ENCODE peak calls at places on chromosomes 3 and 15, in five cellular contexts. One of them, this sample, is unnamed.

GRCh38 chr15:56871180-56871579 is 47.3 kb upstream of the TCF12 start:
- DNase-seq in epithelial cell of proximal tubule: peak; percentile 50
- DNase-seq in AG04450: peak; percentile 67
- DNase-seq in IMR-90: peak; percentile 86
- DNase-seq in astrocyte: peak; percentile 88
- DNase-seq in this sample: no peak

GRCh38 chr15:64807751-64808222 is 17.7 kb downstream of the PIF1 start:
- DNase-seq in epithelial cell of proximal tubule: no peak
- DNase-seq in AG04450: no peak
- DNase-seq in IMR-90: no peak
- DNase-seq in astrocyte: no peak
- DNase-seq in this sample: no peak

GRCh38 chr3:37668831-37669610 is 192.7 kb upstream of the CTDSPL start:
- DNase-seq in epithelial cell of proximal tubule: no peak
- DNase-seq in AG04450: no peak
- DNase-seq in IMR-90: no peak
- DNase-seq in astrocyte: no peak
- DNase-seq in this sample: no peak

GRCh38 chr3:101512521-101513418 is at the start of gene SENP7:
- DNase-seq in epithelial cell of proximal tubule: peak; percentile 32
- DNase-seq in AG04450: peak; percentile 44
- DNase-seq in IMR-90: peak; percentile 75
- DNase-seq in astrocyte: peak; percentile 76
- DNase-seq in this sample: peak; percentile 65

GRCh38 chr3:123295171-123295900 is 93.6 kb downstream of the SEC22A start:
- DNase-seq in epithelial cell of proximal tubule: no peak
- DNase-seq in AG04450: no peak
- DNase-seq in IMR-90: no peak
- DNase-seq in astrocyte: no peak
- DNase-seq in this sample: no peak

GRCh38 chr15:93073465-93073952 is 15.5 kb downstream of the RGMA start:
- DNase-seq in epithelial cell of proximal tubule: no peak
- DNase-seq in AG04450: no peak
- DNase-seq in IMR-90: no peak
- DNase-seq in astrocyte: no peak
- DNase-seq in this sample: no peak

GRCh38 chr3:137259709-137260108 is 301.9 kb downstream of the IL20RB start:
- DNase-seq in epithelial cell of proximal tubule: no peak
- DNase-seq in AG04450: no peak
- DNase-seq in IMR-90: no peak
- DNase-seq in astrocyte: no peak
- DNase-seq in this sample: no peak

GRCh38 chr3:140636452-140637138 is 41.3 kb upstream of the TRIM42 start:
- DNase-seq in epithelial cell of proximal tubule: no peak
- DNase-seq in AG04450: no peak
- DNase-seq in IMR-90: no peak
- DNase-seq in astrocyte: no peak
- DNase-seq in this sample: no peak

GRCh38 chr3:5330152-5330810 is 142.8 kb downstream of the EDEM1 start:
- DNase-seq in epithelial cell of proximal tubule: peak; percentile 72
- DNase-seq in AG04450: peak; percentile 78
- DNase-seq in IMR-90: peak; percentile 90
- DNase-seq in astrocyte: peak; percentile 79
- DNase-seq in this sample: no peak

GRCh38 chr3:158050461-158050860 is 55.8 kb downstream of the SHOX2 start:
- DNase-seq in epithelial cell of proximal tubule: no peak
- DNase-seq in AG04450: no peak
- DNase-seq in IMR-90: no peak
- DNase-seq in astrocyte: no peak
- DNase-seq in this sample: no peak

GRCh38 chr3:189936210-189936609 is 184.5 kb downstream of the P3H2 start:
- DNase-seq in epithelial cell of proximal tubule: no peak
- DNase-seq in AG04450: no peak
- DNase-seq in IMR-90: no peak
- DNase-seq in astrocyte: no peak
- DNase-seq in this sample: no peak

GRCh38 chr3:53754325-53754724 is 91.9 kb downstream of the CHDH start:
- DNase-seq in epithelial cell of proximal tubule: no peak
- DNase-seq in AG04450: no peak
- DNase-seq in IMR-90: no peak
- DNase-seq in astrocyte: no peak
- DNase-seq in this sample: no peak

GRCh38 chr3:51967384-51968174 is at the start of gene PCBP4:
- DNase-seq in epithelial cell of proximal tubule: no peak
- DNase-seq in AG04450: no peak
- DNase-seq in IMR-90: peak; percentile 34
- DNase-seq in astrocyte: no peak
- DNase-seq in this sample: no peak

GRCh38 chr3:180265551-180265950 is 228.8 kb upstream of the PEX5L start:
- DNase-seq in epithelial cell of proximal tubule: no peak
- DNase-seq in AG04450: peak; percentile 45
- DNase-seq in IMR-90: peak; percentile 67
- DNase-seq in astrocyte: peak; percentile 75
- DNase-seq in this sample: no peak

GRCh38 chr3:120102674-120103073 is 8.4 kb upstream of the GSK3B start:
- DNase-seq in epithelial cell of proximal tubule: no peak
- DNase-seq in AG04450: no peak
- DNase-seq in IMR-90: no peak
- DNase-seq in astrocyte: no peak
- DNase-seq in this sample: no peak

GRCh38 chr3:183132409-183132808 is 30.1 kb downstream of the LAMP3 start:
- DNase-seq in epithelial cell of proximal tubule: no peak
- DNase-seq in AG04450: no peak
- DNase-seq in IMR-90: no peak
- DNase-seq in astrocyte: no peak
- DNase-seq in this sample: no peak

GRCh38 chr3:192897005-192897404 is 20.7 kb downstream of the MB21D2 start:
- DNase-seq in epithelial cell of proximal tubule: no peak
- DNase-seq in AG04450: no peak
- DNase-seq in IMR-90: no peak
- DNase-seq in astrocyte: no peak
- DNase-seq in this sample: no peak

GRCh38 chr3:193702967-193703366 is 110.0 kb downstream of the OPA1 start:
- DNase-seq in epithelial cell of proximal tubule: no peak
- DNase-seq in AG04450: peak; percentile 13
- DNase-seq in IMR-90: peak; percentile 65
- DNase-seq in astrocyte: peak; percentile 68
- DNase-seq in this sample: no peak

GRCh38 chr3:65445573-65446204 is 593.0 kb downstream of the MAGI1 start:
- DNase-seq in epithelial cell of proximal tubule: no peak
- DNase-seq in AG04450: no peak
- DNase-seq in IMR-90: no peak
- DNase-seq in astrocyte: no peak
- DNase-seq in this sample: no peak

GRCh38 chr3:12875857-12876451 is 34.6 kb upstream of the RPL32 start:
- DNase-seq in epithelial cell of proximal tubule: no peak
- DNase-seq in AG04450: no peak
- DNase-seq in IMR-90: no peak
- DNase-seq in astrocyte: no peak
- DNase-seq in this sample: no peak

GRCh38 chr15:64426845-64427465 is 33.4 kb upstream of the ZNF609 start:
- DNase-seq in epithelial cell of proximal tubule: no peak
- DNase-seq in AG04450: peak; percentile 13
- DNase-seq in IMR-90: peak; percentile 54
- DNase-seq in astrocyte: peak; percentile 16
- DNase-seq in this sample: no peak

GRCh38 chr3:150770662-150771061 is 7.7 kb upstream of the SIAH2 start:
- DNase-seq in epithelial cell of proximal tubule: no peak
- DNase-seq in AG04450: no peak
- DNase-seq in IMR-90: no peak
- DNase-seq in astrocyte: no peak
- DNase-seq in this sample: no peak

GRCh38 chr15:76162784-76163428 is 103.1 kb downstream of the TMEM266 start:
- DNase-seq in epithelial cell of proximal tubule: no peak
- DNase-seq in AG04450: no peak
- DNase-seq in IMR-90: no peak
- DNase-seq in astrocyte: no peak
- DNase-seq in this sample: no peak

GRCh38 chr3:117052356-117052755 is 342.8 kb downstream of the TUSC7 start:
- DNase-seq in epithelial cell of proximal tubule: no peak
- DNase-seq in AG04450: peak; percentile 34
- DNase-seq in IMR-90: peak; percentile 77
- DNase-seq in astrocyte: peak; percentile 52
- DNase-seq in this sample: no peak

GRCh38 chr15:101060576-101061551 is 141.7 kb downstream of the LRRK1 start:
- DNase-seq in epithelial cell of proximal tubule: no peak
- DNase-seq in AG04450: no peak
- DNase-seq in IMR-90: no peak
- DNase-seq in astrocyte: no peak
- DNase-seq in this sample: no peak

GRCh38 chr15:55254916-55255679 is 34.5 kb downstream of the RAB27A start:
- DNase-seq in epithelial cell of proximal tubule: no peak
- DNase-seq in AG04450: no peak
- DNase-seq in IMR-90: no peak
- DNase-seq in astrocyte: no peak
- DNase-seq in this sample: no peak

GRCh38 chr15:90557651-90558084 is 27.9 kb downstream of the CRTC3 start:
- DNase-seq in epithelial cell of proximal tubule: no peak
- DNase-seq in AG04450: no peak
- DNase-seq in IMR-90: peak; percentile 65
- DNase-seq in astrocyte: peak; percentile 86
- DNase-seq in this sample: no peak

GRCh38 chr3:184659797-184660301 is 52.0 kb downstream of the MAGEF1 start:
- DNase-seq in epithelial cell of proximal tubule: no peak
- DNase-seq in AG04450: no peak
- DNase-seq in IMR-90: no peak
- DNase-seq in astrocyte: peak; percentile 18
- DNase-seq in this sample: no peak

GRCh38 chr3:132083159-132083558 is 48.3 kb upstream of the CPNE4 start:
- DNase-seq in epithelial cell of proximal tubule: no peak
- DNase-seq in AG04450: no peak
- DNase-seq in IMR-90: no peak
- DNase-seq in astrocyte: no peak
- DNase-seq in this sample: no peak

GRCh38 chr3:132084982-132085381 is 50.2 kb upstream of the CPNE4 start:
- DNase-seq in epithelial cell of proximal tubule: no peak
- DNase-seq in AG04450: no peak
- DNase-seq in IMR-90: no peak
- DNase-seq in astrocyte: no peak
- DNase-seq in this sample: no peak

GRCh38 chr3:132083583-132084372 is 49.0 kb upstream of the CPNE4 start:
- DNase-seq in epithelial cell of proximal tubule: peak; percentile 13
- DNase-seq in AG04450: no peak
- DNase-seq in IMR-90: no peak
- DNase-seq in astrocyte: peak; percentile 80
- DNase-seq in this sample: no peak

GRCh38 chr3:132079150-132079549 is 44.3 kb upstream of the CPNE4 start:
- DNase-seq in epithelial cell of proximal tubule: no peak
- DNase-seq in AG04450: no peak
- DNase-seq in IMR-90: peak; percentile 0
- DNase-seq in astrocyte: peak; percentile 53
- DNase-seq in this sample: no peak
- TF ChIP-seq CTCF in epithelial cell of proximal tubule: no peak
- TF ChIP-seq CTCF in AG04450: no peak
- TF ChIP-seq CTCF in IMR-90: no peak
- TF ChIP-seq CTCF in astrocyte: no peak
- TF ChIP-seq CTCF in this sample: no peak

GRCh38 chr3:45670995-45671394 is 18.2 kb upstream of the SACM1L start:
- DNase-seq in epithelial cell of proximal tubule: no peak
- DNase-seq in AG04450: no peak
- DNase-seq in IMR-90: no peak
- DNase-seq in astrocyte: no peak
- DNase-seq in this sample: no peak
- TF ChIP-seq CTCF in epithelial cell of proximal tubule: no peak
- TF ChIP-seq CTCF in AG04450: no peak
- TF ChIP-seq CTCF in IMR-90: no peak
- TF ChIP-seq CTCF in astrocyte: no peak
- TF ChIP-seq CTCF in this sample: no peak

DNA sequence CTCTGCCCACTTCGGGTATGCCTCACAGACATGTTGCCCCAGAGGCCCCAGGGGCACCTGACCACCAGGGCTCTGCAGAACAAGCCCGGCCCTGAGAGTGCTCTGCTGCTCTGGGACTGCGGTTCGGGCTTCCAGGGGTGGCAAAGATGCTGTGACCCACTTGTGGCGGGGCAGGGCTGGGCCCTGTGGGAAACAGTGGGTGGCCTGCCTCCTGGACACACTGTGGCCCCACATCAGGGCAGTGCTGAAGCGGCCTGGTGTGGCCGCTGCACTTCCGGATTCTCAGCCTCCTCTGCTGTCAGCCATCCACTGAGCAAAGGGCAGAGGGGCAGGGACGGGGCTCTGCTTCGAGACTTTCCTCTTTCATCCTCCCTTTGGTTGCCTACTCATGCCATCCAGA is 26.5 kb upstream of the PLXND1 start:
- DNase-seq in epithelial cell of proximal tubule: no peak
- DNase-seq in AG04450: no peak
- DNase-seq in IMR-90: no peak
- DNase-seq in astrocyte: no peak
- DNase-seq in this sample: no peak
- TF ChIP-seq CTCF in epithelial cell of proximal tubule: no peak
- TF ChIP-seq CTCF in AG04450: no peak
- TF ChIP-seq CTCF in IMR-90: no peak
- TF ChIP-seq CTCF in astrocyte: no peak
- TF ChIP-seq CTCF in this sample: no peak

GRCh38 chr3:25532763-25533162 is 104.7 kb downstream of the RARB start:
- DNase-seq in epithelial cell of proximal tubule: no peak
- DNase-seq in AG04450: no peak
- DNase-seq in IMR-90: peak; percentile 33
- DNase-seq in astrocyte: no peak
- DNase-seq in this sample: no peak
- TF ChIP-seq CTCF in epithelial cell of proximal tubule: peak; percentile 68
- TF ChIP-seq CTCF in AG04450: peak; percentile 62
- TF ChIP-seq CTCF in IMR-90: peak; percentile 51
- TF ChIP-seq CTCF in astrocyte: peak; percentile 47
- TF ChIP-seq CTCF in this sample: peak; percentile 30

GRCh38 chr3:39468108-39468436 is 592 bp downstream of the MOBP start:
- DNase-seq in epithelial cell of proximal tubule: no peak
- DNase-seq in AG04450: no peak
- DNase-seq in IMR-90: no peak
- DNase-seq in astrocyte: no peak
- DNase-seq in this sample: no peak
- TF ChIP-seq CTCF in epithelial cell of proximal tubule: no peak
- TF ChIP-seq CTCF in AG04450: no peak
- TF ChIP-seq CTCF in IMR-90: no peak
- TF ChIP-seq CTCF in astrocyte: no peak
- TF ChIP-seq CTCF in this sample: no peak